ENCODE peak calls at places on chromosomes 4 and X, in ten cellular contexts. V is ovary; A is K562; S is stomach; U is hepatocyte; J is heart left ventricle; Z is endothelial cell; K is lower leg skin; Q is CD8-positive, alpha-beta T cell; O is left ventricle myocardium inferior. Y is an unnamed sample.

GRCh38 chr4:94262163-94263016 is 54.7 kb downstream of the SMARCAD1 start:
- DNase-seq in V (no peak), A (no peak), S (no peak), U (no peak), J (no peak), Z (no peak), K (no peak), Q (no peak), O (no peak), Y (no peak)

GRCh38 chrX:12115377-12115776 is 22.9 kb upstream of the FRMPD4 start:
- DNase-seq in V (no peak), A (peak), S (no peak), U (no peak), J (no peak), Z (peak), K (no peak), Q (no peak), O (no peak), Y (no peak)

GRCh38 chr4:143616771-143617170 is 83.7 kb downstream of the FREM3 start:
- DNase-seq in V (no peak), A (peak), S (no peak), U (no peak), J (no peak), Z (no peak), K (no peak), Q (no peak), O (no peak), Y (no peak)

GRCh38 chr4:2930135-2930805 is 32.9 kb downstream of the NOP14 start:
- DNase-seq in V (no peak), A (no peak), S (peak), U (peak), J (no peak), Z (no peak), K (peak), Q (no peak), O (peak), Y (no peak)

GRCh38 chrX:17535229-17535628 is 160.2 kb downstream of the NHS start:
- DNase-seq in V (no peak), A (peak), S (peak), U (peak), J (no peak), Z (peak), K (peak), Q (no peak), O (no peak), Y (no peak)

GRCh38 chrX:3204606-3205005 is 141.8 kb downstream of the MXRA5 start:
- DNase-seq in V (no peak), A (no peak), S (no peak), U (no peak), J (no peak), Z (no peak), K (no peak), Q (no peak), O (peak), Y (peak)

GRCh38 chr4:140686799-140687198 is 69.4 kb downstream of the TBC1D9 start:
- DNase-seq in V (no peak), A (no peak), S (no peak), U (no peak), J (no peak), Z (no peak), K (no peak), Q (no peak), O (no peak), Y (no peak)

GRCh38 chrX:78024349-78025108 is 55.1 kb upstream of the PGAM4 start:
- DNase-seq in V (no peak), A (peak), S (peak), U (peak), J (no peak), Z (peak), K (no peak), Q (peak), O (peak), Y (no peak)

GRCh38 chr4:78520808-78521226 is 30.8 kb upstream of the ANXA3 start:
- DNase-seq in V (no peak), A (no peak), S (no peak), U (no peak), J (no peak), Z (no peak), K (no peak), Q (no peak), O (no peak), Y (no peak)
- TF ChIP-seq CTCF in V (no peak), A (no peak), S (no peak), U (no peak), J (no peak), Z (no peak), K (no peak), Q (no peak), O (no peak), Y (no peak)

GRCh38 chr4:185224597-185224996 is 15.2 kb downstream of the SNX25 start:
- DNase-seq in V (no peak), A (no peak), S (no peak), U (no peak), J (no peak), Z (no peak), K (no peak), Q (no peak), O (no peak), Y (no peak)
- TF ChIP-seq CTCF in V (no peak), A (peak), S (no peak), U (no peak), J (no peak), Z (peak), K (no peak), Q (no peak), O (no peak), Y (peak)

DNA sequence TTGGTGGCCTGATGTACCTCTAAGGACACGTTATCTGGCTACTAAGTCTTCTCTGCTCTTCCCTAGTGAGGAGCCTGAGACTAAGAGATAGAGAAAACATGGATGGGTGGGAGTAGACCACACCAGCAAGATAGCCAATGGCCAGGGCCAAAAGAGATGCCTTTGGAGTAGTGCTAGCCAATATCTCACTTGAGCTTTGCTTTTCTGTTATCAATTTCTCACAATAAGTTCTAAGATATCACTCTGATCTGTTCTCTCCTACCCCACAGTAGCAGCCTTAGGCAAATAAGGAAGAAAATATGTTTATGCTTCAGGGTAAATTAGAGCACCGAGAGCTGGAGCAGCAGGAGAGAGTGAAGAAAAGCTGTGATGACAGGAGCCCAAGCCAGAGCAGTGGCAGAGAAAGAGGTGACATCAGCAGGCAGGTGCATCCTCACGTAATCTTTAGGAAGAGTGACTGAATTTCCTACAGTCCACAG is 343.9 kb upstream of the NOCT start:
- DNase-seq in V (no peak), A (peak), S (no peak), U (no peak), J (no peak), Z (no peak), K (no peak), Q (no peak), O (no peak), Y (no peak)
- TF ChIP-seq CTCF in V (no peak), A (no peak), S (no peak), U (no peak), J (no peak), Z (no peak), K (no peak), Q (no peak), O (no peak), Y (no peak)

GRCh38 chr4:113978105-113978504 is 1.3 kb downstream of the ARSJ start:
- DNase-seq in V (no peak), A (no peak), S (no peak), U (no peak), J (no peak), Z (no peak), K (no peak), Q (no peak), O (no peak), Y (no peak)

GRCh38 chr4:113976937-113977855 is 2.3 kb downstream of the ARSJ start:
- DNase-seq in V (no peak), A (no peak), S (no peak), U (no peak), J (no peak), Z (no peak), K (no peak), Q (no peak), O (no peak), Y (no peak)

GRCh38 chr4:113978561-113979156 is 788 bp downstream of the ARSJ start:
- DNase-seq in V (peak), A (no peak), S (no peak), U (peak), J (no peak), Z (peak), K (peak), Q (no peak), O (no peak), Y (no peak)

GRCh38 chr4:113979973-113980615 is 647 bp upstream of the ARSJ start:
- DNase-seq in V (no peak), A (no peak), S (no peak), U (no peak), J (no peak), Z (no peak), K (no peak), Q (no peak), O (no peak), Y (no peak)

DNA sequence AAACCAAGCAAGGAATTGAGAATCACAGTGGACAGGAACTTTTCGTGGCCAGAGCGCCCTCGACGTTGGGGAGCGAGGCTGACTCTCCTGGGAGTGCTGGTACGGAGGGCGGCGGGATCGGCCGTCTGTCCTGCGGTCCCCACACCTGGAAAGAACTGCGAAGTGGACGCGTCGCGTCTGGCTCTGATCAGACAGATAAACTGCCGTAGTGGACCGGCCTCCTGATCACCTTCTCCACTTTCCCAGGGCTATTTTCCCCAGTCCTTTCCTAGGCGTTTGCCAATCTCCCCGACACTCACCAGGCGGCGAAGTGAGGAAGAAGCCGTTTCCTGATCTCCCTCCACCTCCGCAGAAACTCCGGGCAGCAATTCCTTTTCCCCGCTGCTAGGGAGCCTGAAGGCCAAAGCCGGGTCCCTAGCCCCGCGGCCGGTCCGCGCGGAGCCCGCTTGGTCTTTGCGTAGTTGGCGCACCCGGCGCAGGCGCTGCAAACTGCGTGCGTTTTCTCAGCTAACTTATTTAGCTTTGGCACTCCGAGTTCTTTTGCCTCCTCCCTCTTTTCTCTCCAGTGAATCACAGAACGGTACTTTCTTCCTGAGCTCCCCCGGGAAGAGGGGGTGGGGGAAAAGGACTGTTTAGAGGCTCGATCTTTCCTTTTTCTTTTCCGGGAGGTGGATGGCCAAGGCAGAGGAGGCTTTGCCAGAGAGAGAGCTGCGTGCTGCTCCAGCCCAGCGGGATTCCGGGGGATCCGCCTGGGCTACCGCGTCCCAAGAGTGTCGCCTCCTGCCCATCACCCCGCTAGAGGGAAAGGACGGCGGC is at the start of gene ARSJ:
- DNase-seq in V (peak), A (no peak), S (peak), U (peak), J (peak), Z (peak), K (peak), Q (peak), O (peak), Y (peak)
- TF ChIP-seq CTCF in V (no peak), A (no peak), S (no peak), U (no peak), J (no peak), Z (no peak), K (no peak), Q (no peak), O (no peak), Y (peak)

DNA sequence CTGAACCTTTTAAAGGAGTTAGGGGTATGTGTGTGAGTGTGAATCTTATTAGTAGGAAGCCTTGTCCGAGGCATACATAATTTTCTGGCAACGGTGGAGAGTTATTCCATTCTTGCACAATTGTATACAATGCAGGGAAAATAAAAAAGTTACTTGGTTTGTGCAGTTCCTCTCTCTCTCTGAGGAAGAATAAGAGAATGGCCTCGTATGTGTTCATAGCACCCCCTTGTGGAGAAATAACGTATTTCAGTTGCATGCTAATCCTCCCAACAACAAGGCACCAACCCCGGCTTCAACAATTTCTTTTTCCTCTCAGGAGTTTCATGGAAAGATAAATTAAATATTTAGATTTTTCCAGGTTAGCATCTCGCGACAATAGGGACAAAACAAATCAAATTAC is 33.7 kb upstream of the FGF13 start:
- DNase-seq in V (no peak), A (peak), S (no peak), U (peak), J (no peak), Z (peak), K (no peak), Q (no peak), O (no peak), Y (no peak)
- TF ChIP-seq CTCF in V (peak), A (peak), S (peak), U (peak), J (peak), Z (peak), K (no peak), Q (no peak), O (peak), Y (peak)

GRCh38 chrX:40068048-40068447 is 29.7 kb downstream of the BCOR start:
- DNase-seq in V (no peak), A (no peak), S (no peak), U (no peak), J (no peak), Z (no peak), K (no peak), Q (no peak), O (no peak), Y (no peak)
- TF ChIP-seq CTCF in V (no peak), A (no peak), S (no peak), U (no peak), J (no peak), Z (no peak), K (no peak), Q (no peak), O (no peak), Y (peak)

GRCh38 chr4:120922390-120923200 is at the start of gene PRDM5:
- DNase-seq in V (peak), A (no peak), S (peak), U (peak), J (peak), Z (peak), K (peak), Q (peak), O (peak), Y (peak)
- TF ChIP-seq CTCF in V (no peak), A (no peak), S (no peak), U (peak), J (no peak), Z (peak), K (no peak), Q (no peak), O (peak), Y (peak)

Y was measured in osteocyte.